ENCODE peak calls at places on chromosome 19, in five cellular contexts. One of them, this sample, is unnamed.

GRCh38 chr19:38229585-38230073 is 5.6 kb upstream of the DPF1 start:
- DNase-seq in K562: peak; percentile 97
- DNase-seq in HCT116: peak; percentile 85
- DNase-seq in HepG2: peak; percentile 68
- DNase-seq in GM12878: no peak
- DNase-seq in this sample: no peak

GRCh38 chr19:58261600-58261967 is 17.2 kb upstream of the ZNF8 start:
- DNase-seq in K562: no peak
- DNase-seq in HepG2: no peak
- DNase-seq in GM12878: no peak
- DNase-seq in HCT116: no peak
- DNase-seq in this sample: no peak

GRCh38 chr19:48123907-48124675 is 13.5 kb upstream of the PLA2G4C start:
- DNase-seq in GM12878: no peak
- DNase-seq in HepG2: peak; percentile 39
- DNase-seq in HCT116: peak; percentile 39
- DNase-seq in K562: no peak
- DNase-seq in this sample: no peak

GRCh38 chr19:18519962-18520847 is 1.7 kb downstream of the ELL start:
- DNase-seq in GM12878: no peak
- DNase-seq in HepG2: peak; percentile 95
- DNase-seq in HCT116: peak; percentile 62
- DNase-seq in K562: peak; percentile 60
- DNase-seq in this sample: no peak

GRCh38 chr19:46859637-46860124 is 1.1 kb upstream of the ARHGAP35 start:
- DNase-seq in HCT116: no peak
- DNase-seq in GM12878: no peak
- DNase-seq in K562: peak; percentile 65
- DNase-seq in HepG2: peak; percentile 87
- DNase-seq in this sample: peak; percentile 97

GRCh38 chr19:46601318-46602224 is at the start of gene CALM3:
- DNase-seq in HCT116: no peak
- DNase-seq in HepG2: no peak
- DNase-seq in GM12878: no peak
- DNase-seq in K562: no peak
- DNase-seq in this sample: no peak

GRCh38 chr19:7492142-7493055 is 3.6 kb upstream of the PEX11G start:
- DNase-seq in K562: no peak
- DNase-seq in HepG2: no peak
- DNase-seq in HCT116: no peak
- DNase-seq in GM12878: no peak
- DNase-seq in this sample: no peak

GRCh38 chr19:38451036-38451435 is 17.5 kb downstream of the RYR1 start:
- DNase-seq in GM12878: no peak
- DNase-seq in K562: no peak
- DNase-seq in HepG2: no peak
- DNase-seq in HCT116: no peak
- DNase-seq in this sample: no peak

GRCh38 chr19:50792246-50792851 is 2.1 kb downstream of the ACP4 start:
- DNase-seq in K562: no peak
- DNase-seq in HCT116: no peak
- DNase-seq in GM12878: no peak
- DNase-seq in HepG2: no peak
- DNase-seq in this sample: no peak

GRCh38 chr19:47713046-47714021 is at the start of gene EHD2:
- DNase-seq in HepG2: no peak
- DNase-seq in HCT116: no peak
- DNase-seq in GM12878: no peak
- DNase-seq in K562: peak; percentile 90
- DNase-seq in this sample: no peak

GRCh38 chr19:34841780-34842179 is 68.8 kb upstream of the ZNF599 start:
- DNase-seq in K562: no peak
- DNase-seq in HepG2: no peak
- DNase-seq in GM12878: no peak
- DNase-seq in HCT116: no peak
- DNase-seq in this sample: no peak

GRCh38 chr19:30696514-30696913 is 324.3 kb downstream of the ZNF536 start:
- DNase-seq in K562: peak; percentile 86
- DNase-seq in HCT116: no peak
- DNase-seq in GM12878: no peak
- DNase-seq in HepG2: no peak
- DNase-seq in this sample: no peak

GRCh38 chr19:48194041-48194871 is 23.8 kb downstream of the ZSWIM9 start:
- DNase-seq in K562: no peak
- DNase-seq in HCT116: no peak
- DNase-seq in HepG2: peak; percentile 18
- DNase-seq in GM12878: no peak
- DNase-seq in this sample: no peak

GRCh38 chr19:29248332-29248844 is 35.4 kb upstream of the UQCRFS1 start:
- DNase-seq in GM12878: no peak
- DNase-seq in HepG2: no peak
- DNase-seq in K562: no peak
- DNase-seq in HCT116: no peak
- DNase-seq in this sample: no peak

GRCh38 chr19:58037927-58038687 is 4.3 kb downstream of the ZSCAN1 start:
- DNase-seq in GM12878: no peak
- DNase-seq in HepG2: no peak
- DNase-seq in K562: no peak
- DNase-seq in HCT116: no peak
- DNase-seq in this sample: no peak

GRCh38 chr19:36110487-36111199 is at the start of gene OVOL3:
- DNase-seq in GM12878: no peak
- DNase-seq in HepG2: no peak
- DNase-seq in K562: no peak
- DNase-seq in HCT116: no peak
- DNase-seq in this sample: no peak

GRCh38 chr19:13537454-13537853 is 31.2 kb upstream of the CACNA1A start:
- DNase-seq in HCT116: no peak
- DNase-seq in K562: peak; percentile 33
- DNase-seq in HepG2: no peak
- DNase-seq in GM12878: no peak
- DNase-seq in this sample: no peak

GRCh38 chr19:54952591-54953344 is 5.4 kb upstream of the NLRP7 start:
- DNase-seq in GM12878: no peak
- DNase-seq in HepG2: no peak
- DNase-seq in HCT116: no peak
- DNase-seq in K562: no peak
- DNase-seq in this sample: no peak

GRCh38 chr19:34232566-34233481 is 21.5 kb upstream of the GARRE1 start:
- DNase-seq in K562: peak; percentile 34
- DNase-seq in HCT116: peak; percentile 57
- DNase-seq in HepG2: peak; percentile 56
- DNase-seq in GM12878: no peak
- DNase-seq in this sample: no peak

GRCh38 chr19:55452381-55453325 is 8.8 kb downstream of the ISOC2 start:
- DNase-seq in K562: peak; percentile 99
- DNase-seq in GM12878: no peak
- DNase-seq in HepG2: peak; percentile 44
- DNase-seq in HCT116: no peak
- DNase-seq in this sample: peak; percentile 91

GRCh38 chr19:12769689-12770088 is 5.7 kb downstream of the HOOK2 start:
- DNase-seq in K562: no peak
- DNase-seq in HepG2: no peak
- DNase-seq in GM12878: no peak
- DNase-seq in HCT116: no peak
- DNase-seq in this sample: no peak

GRCh38 chr19:55261671-55262126 is 2.9 kb upstream of the PPP6R1 start:
- DNase-seq in HCT116: no peak
- DNase-seq in HepG2: no peak
- DNase-seq in GM12878: no peak
- DNase-seq in K562: peak; percentile 45
- DNase-seq in this sample: no peak

DNA sequence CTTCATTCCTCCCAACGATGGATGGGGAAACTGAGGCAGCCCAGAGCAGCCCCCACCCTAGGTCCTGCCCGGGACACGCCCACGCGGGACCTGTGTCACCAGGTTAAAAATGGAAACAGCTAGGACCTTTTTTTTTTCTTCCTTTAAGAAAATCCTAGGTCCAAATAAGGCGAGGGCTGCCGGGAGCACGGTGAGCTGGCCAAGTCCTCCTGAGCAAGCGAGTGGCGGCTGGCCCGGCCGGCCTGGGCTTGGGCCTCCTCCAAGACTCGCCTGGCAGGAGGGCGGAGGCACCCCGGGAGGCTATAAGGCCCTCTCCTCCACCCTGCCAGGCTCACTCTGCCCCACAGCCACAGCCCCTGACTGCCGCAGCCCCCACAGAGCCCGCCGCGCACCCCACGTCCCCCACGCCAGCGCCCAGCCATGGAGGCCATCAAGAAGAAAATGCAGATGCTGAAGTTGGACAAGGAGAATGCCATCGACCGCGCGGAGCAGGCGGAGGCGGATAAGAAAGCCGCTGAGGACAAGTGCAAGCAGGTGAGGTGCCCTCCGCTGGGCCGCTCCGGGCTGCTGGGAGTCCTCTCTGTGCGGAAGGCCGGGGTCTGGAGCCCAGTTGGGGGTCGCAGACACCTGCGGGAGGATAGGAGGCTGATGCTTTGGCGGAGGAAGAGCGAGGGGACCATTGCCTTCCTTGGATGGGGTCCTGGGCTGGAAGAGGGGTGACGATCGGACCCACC is 8.9 kb upstream of the TPM4 start:
- DNase-seq in HCT116: peak; percentile 54
- DNase-seq in GM12878: no peak
- DNase-seq in K562: no peak
- DNase-seq in HepG2: no peak
- DNase-seq in this sample: no peak
- TF ChIP-seq POLR2AphosphoS5 in HCT116: peak; percentile 80
- TF ChIP-seq POLR2AphosphoS5 in GM12878: no peak
- TF ChIP-seq POLR2AphosphoS5 in K562: no peak
- TF ChIP-seq POLR2AphosphoS5 in HepG2: no peak
- TF ChIP-seq POLR2AphosphoS5 in this sample: no peak

GRCh38 chr19:2289714-2290435 is 7.9 kb upstream of the PEAK3 start:
- DNase-seq in HCT116: no peak
- DNase-seq in K562: peak; percentile 58
- DNase-seq in GM12878: peak; percentile 48
- DNase-seq in HepG2: no peak
- DNase-seq in this sample: no peak
- TF ChIP-seq EZH2 in HCT116: no peak
- TF ChIP-seq EZH2 in K562: no peak
- TF ChIP-seq EZH2 in GM12878: no peak
- TF ChIP-seq EZH2 in HepG2: no peak
- TF ChIP-seq EZH2 in this sample: peak; percentile 10

GRCh38 chr19:10339380-10339960 is at the start of gene ICAM3:
- DNase-seq in HCT116: no peak
- DNase-seq in GM12878: peak; percentile 43
- DNase-seq in HepG2: no peak
- DNase-seq in K562: no peak
- DNase-seq in this sample: no peak

GRCh38 chr19:10335149-10336053 is 2.1 kb upstream of the RAVER1 start:
- DNase-seq in GM12878: no peak
- DNase-seq in K562: no peak
- DNase-seq in HCT116: no peak
- DNase-seq in HepG2: no peak
- DNase-seq in this sample: no peak

GRCh38 chr19:10334340-10335148 is 1.2 kb upstream of the RAVER1 start:
- DNase-seq in HepG2: peak; percentile 93
- DNase-seq in HCT116: peak; percentile 93
- DNase-seq in K562: peak; percentile 91
- DNase-seq in GM12878: no peak
- DNase-seq in this sample: no peak

GRCh38 chr19:10339977-10340376 is 553 bp upstream of the ICAM3 start:
- DNase-seq in K562: no peak
- DNase-seq in HepG2: no peak
- DNase-seq in GM12878: no peak
- DNase-seq in HCT116: no peak
- DNase-seq in this sample: no peak

DNA sequence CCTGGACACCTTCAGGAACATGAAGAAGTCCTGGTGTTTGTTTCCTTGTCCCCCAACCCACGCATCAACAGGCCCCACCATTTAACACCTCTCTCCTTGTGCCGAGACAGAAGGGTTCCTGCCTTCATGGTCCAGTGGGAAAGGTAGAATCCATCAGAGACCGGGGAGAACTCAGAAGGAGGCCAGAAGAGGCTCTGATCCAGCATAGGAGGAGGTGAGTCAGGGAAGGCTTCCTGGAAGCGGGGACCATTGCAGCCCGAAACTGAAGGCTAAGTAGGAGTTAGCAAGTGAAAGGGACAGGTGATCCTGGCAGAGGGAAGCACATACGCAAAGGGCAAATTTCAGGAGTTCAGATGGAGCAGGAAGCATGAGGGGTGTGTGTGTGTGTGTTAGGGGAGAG is 484 bp downstream of the ICAM3 start:
- DNase-seq in HCT116: no peak
- DNase-seq in GM12878: no peak
- DNase-seq in HepG2: no peak
- DNase-seq in K562: no peak
- DNase-seq in this sample: no peak
- H3K9ac ChIP-seq in HCT116: no peak overlapping the region
- H3K9ac ChIP-seq in GM12878: peak overlapping the region; percentile 85
- H3K9ac ChIP-seq in HepG2: no peak overlapping the region
- H3K9ac ChIP-seq in K562: no peak overlapping the region
- H3K9ac ChIP-seq in this sample: no peak overlapping the region

GRCh38 chr19:32673573-32673972 is 1.4 kb downstream of the ANKRD27 start:
- DNase-seq in HCT116: no peak
- DNase-seq in GM12878: no peak
- DNase-seq in K562: no peak
- DNase-seq in HepG2: no peak
- DNase-seq in this sample: no peak

GRCh38 chr19:32675720-32676185 is at the start of gene RGS9BP:
- DNase-seq in HCT116: no peak
- DNase-seq in GM12878: no peak
- DNase-seq in HepG2: peak; percentile 36
- DNase-seq in K562: peak; percentile 61
- DNase-seq in this sample: no peak

GRCh38 chr19:32674153-32674958 is 624 bp downstream of the ANKRD27 start:
- DNase-seq in HepG2: no peak
- DNase-seq in GM12878: no peak
- DNase-seq in HCT116: no peak
- DNase-seq in K562: no peak
- DNase-seq in this sample: no peak

GRCh38 chr19:32676186-32676894 is 692 bp downstream of the RGS9BP start:
- DNase-seq in GM12878: no peak
- DNase-seq in HCT116: no peak
- DNase-seq in HepG2: no peak
- DNase-seq in K562: no peak
- DNase-seq in this sample: no peak

DNA sequence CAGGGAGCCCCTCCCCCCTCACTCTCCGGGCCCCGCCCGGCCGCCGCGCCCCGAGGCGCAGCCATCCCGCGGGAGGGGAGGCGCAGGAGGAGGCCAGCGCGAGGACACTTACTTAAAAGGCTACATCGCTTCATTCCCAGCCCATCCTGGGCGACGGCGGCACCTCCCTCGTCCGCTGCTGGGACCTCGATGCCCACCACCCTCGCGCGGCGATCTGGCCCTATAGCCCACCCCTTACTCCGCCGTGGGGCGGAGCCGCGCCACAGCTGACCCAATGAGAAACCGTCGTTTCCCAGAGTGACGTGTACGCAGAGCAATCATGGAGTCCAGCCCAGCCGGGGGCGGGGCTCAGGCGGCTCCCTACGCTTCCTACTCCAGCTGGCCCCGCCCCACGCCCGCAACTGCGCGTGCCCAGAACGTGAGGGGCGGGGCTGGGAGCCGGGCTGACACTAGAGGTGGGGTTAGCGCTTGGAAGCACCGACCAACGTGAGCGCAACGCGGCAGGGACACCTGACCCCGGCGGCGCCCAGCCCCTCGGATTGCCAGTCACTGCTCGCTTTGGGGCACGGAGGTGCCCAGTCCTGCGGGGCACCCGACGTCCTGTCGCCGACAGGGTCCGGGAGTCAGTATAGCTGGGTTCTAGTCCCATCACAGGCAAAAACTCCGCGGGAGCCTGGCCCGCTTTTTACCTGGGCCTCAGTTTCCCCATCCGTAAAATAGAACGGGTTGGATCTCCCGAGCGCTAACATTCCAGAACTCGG is at the start of gene ANKRD27:
- DNase-seq in GM12878: peak; percentile 88
- DNase-seq in K562: peak; percentile 99
- DNase-seq in HepG2: peak; percentile 96
- DNase-seq in HCT116: peak; percentile 95
- DNase-seq in this sample: peak; percentile 72
- TF ChIP-seq POLR2AphosphoS5 in GM12878: peak; percentile 66
- TF ChIP-seq POLR2AphosphoS5 in K562: no peak
- TF ChIP-seq POLR2AphosphoS5 in HepG2: peak; percentile 78
- TF ChIP-seq POLR2AphosphoS5 in HCT116: peak; percentile 51
- TF ChIP-seq POLR2AphosphoS5 in this sample: peak; percentile 73

This sample was measured in SK-N-MC.